ENCODE peak calls at places on chromosomes 4 and X, in eight cellular contexts. N is neural progenitor cell, H is neural crest cell, C is heart right ventricle, J is sigmoid colon, B is progenitor cell of endocrine pancreas, X is PC-3, T is uterus. V is an unnamed sample.

GRCh38 chr4:86965019-86965976 is 30.5 kb downstream of the AFF1 start:
- DNase-seq in B (no peak), N (peak; percentile 33), J (no peak), X (no peak), T (no peak), H (no peak), C (no peak), V (no peak)

GRCh38 chrX:148995661-148996060 is 495.2 kb downstream of the AFF2 start:
- DNase-seq in C (no peak), T (no peak), B (no peak), H (no peak), J (no peak), N (no peak), X (no peak), V (peak; percentile 4)

GRCh38 chr4:79613269-79613995 is 205.4 kb upstream of the GK2 start:
- DNase-seq in C (no peak), B (no peak), N (no peak), T (no peak), X (no peak), J (no peak), H (no peak), V (no peak)

GRCh38 chr4:5127556-5127955 is 76.3 kb downstream of the STK32B start:
- DNase-seq in X (no peak), N (no peak), C (no peak), T (no peak), B (no peak), H (no peak), J (no peak), V (no peak)

GRCh38 chrX:148507413-148507812 is 7.0 kb downstream of the AFF2 start:
- DNase-seq in T (no peak), X (no peak), C (no peak), J (no peak), B (no peak), N (no peak), H (no peak), V (no peak)

GRCh38 chr4:44996276-44996845 is 270.0 kb upstream of the GNPDA2 start:
- DNase-seq in C (no peak), H (no peak), J (no peak), X (peak; percentile 75), B (no peak), T (no peak), N (no peak), V (no peak)

GRCh38 chrX:111914398-111915092 is 38.6 kb downstream of the TRPC5OS start:
- DNase-seq in H (no peak), J (no peak), N (no peak), C (no peak), T (no peak), X (peak; percentile 82), B (no peak), V (no peak)

GRCh38 chrX:150227873-150228272 is 135.2 kb upstream of the MAMLD1 start:
- DNase-seq in B (no peak), X (no peak), T (no peak), N (no peak), J (no peak), H (no peak), C (no peak), V (no peak)

GRCh38 chr4:101393256-101393655 is 45.9 kb upstream of the PPP3CA start:
- DNase-seq in X (peak; percentile 68), N (no peak), B (no peak), J (no peak), H (no peak), C (no peak), T (no peak), V (no peak)

GRCh38 chrX:118355225-118355920 is 9.5 kb downstream of the WDR44 start:
- DNase-seq in B (no peak), N (no peak), T (no peak), H (no peak), J (no peak), X (peak; percentile 25), C (no peak), V (no peak)

GRCh38 chr4:40299704-40300336 is 35.3 kb upstream of the CHRNA9 start:
- DNase-seq in H (no peak), X (peak; percentile 47), T (no peak), N (no peak), J (no peak), C (no peak), B (no peak), V (no peak)

GRCh38 chr4:13816472-13816871 is 188.9 kb upstream of the BOD1L1 start:
- DNase-seq in J (no peak), B (no peak), C (no peak), T (no peak), X (no peak), H (no peak), N (no peak), V (no peak)

DNA sequence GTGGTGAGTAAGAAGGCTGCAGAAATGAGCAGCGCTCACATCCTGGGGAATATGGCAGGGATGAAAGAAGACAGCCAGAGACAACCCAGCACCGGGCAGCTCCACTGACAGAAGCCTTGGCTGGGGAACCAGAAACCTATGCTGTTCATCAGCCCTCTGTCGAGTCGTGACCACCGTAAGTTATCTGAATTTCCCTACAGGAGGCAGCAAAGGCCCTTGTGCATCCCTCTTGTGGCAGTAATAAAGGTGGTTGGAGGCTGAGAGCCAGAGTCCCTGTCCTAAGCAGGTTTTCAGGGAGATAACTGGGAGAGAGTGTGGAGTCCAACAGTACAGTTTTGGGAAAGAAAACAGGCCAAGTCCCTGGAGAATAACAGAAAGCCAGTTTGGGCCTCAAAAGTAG is 194.0 kb upstream of the BOD1L1 start:
- DNase-seq in C (no peak), H (no peak), J (no peak), B (no peak), T (no peak), N (peak; percentile 34), X (peak; percentile 34), V (no peak)
- TF ChIP-seq CTCF in C (no peak), H (no peak), J (no peak), B (no peak), T (no peak), N (peak; percentile 39), X (peak; percentile 41), V (no peak)

GRCh38 chrX:74922922-74923321 is 2.3 kb downstream of the NEXMIF start:
- DNase-seq in X (no peak), T (no peak), J (no peak), H (no peak), C (no peak), B (no peak), N (no peak), V (no peak)

GRCh38 chrX:74923942-74924448 is 1.3 kb downstream of the NEXMIF start:
- DNase-seq in N (peak; percentile 50), J (peak; percentile 73), X (no peak), H (no peak), T (peak; percentile 17), B (no peak), C (peak; percentile 8), V (peak; percentile 4)

GRCh38 chrX:74924449-74925209 is 623 bp downstream of the NEXMIF start:
- DNase-seq in B (peak; percentile 15), H (peak; percentile 37), T (peak; percentile 35), J (peak; percentile 80), X (no peak), N (peak; percentile 52), C (peak; percentile 17), V (peak; percentile 27)

GRCh38 chrX:74931214-74931613 is 6.0 kb upstream of the NEXMIF start:
- DNase-seq in T (no peak), N (peak; percentile 20), H (no peak), B (no peak), J (no peak), X (no peak), C (no peak), V (peak; percentile 16)

GRCh38 chrX:74925210-74926088 is at the start of gene NEXMIF:
- DNase-seq in C (no peak), X (peak; percentile 19), J (peak; percentile 65), B (peak; percentile 49), H (no peak), T (peak; percentile 17), N (peak; percentile 81), V (peak; percentile 47)
- TF ChIP-seq CTCF in C (peak; percentile 20), X (no peak), J (no peak), B (peak; percentile 47), H (peak; percentile 45), T (no peak), N (peak; percentile 29), V (no peak)

GRCh38 chr4:141346144-141346543 is 125.4 kb downstream of the ZNF330 start:
- DNase-seq in X (peak; percentile 81), C (no peak), B (no peak), H (no peak), N (peak; percentile 7), T (peak; percentile 18), J (no peak), V (no peak)
- TF ChIP-seq CTCF in X (peak; percentile 84), C (peak; percentile 67), B (peak; percentile 27), H (peak; percentile 67), N (peak; percentile 34), T (peak; percentile 52), J (peak; percentile 53), V (peak; percentile 41)

DNA sequence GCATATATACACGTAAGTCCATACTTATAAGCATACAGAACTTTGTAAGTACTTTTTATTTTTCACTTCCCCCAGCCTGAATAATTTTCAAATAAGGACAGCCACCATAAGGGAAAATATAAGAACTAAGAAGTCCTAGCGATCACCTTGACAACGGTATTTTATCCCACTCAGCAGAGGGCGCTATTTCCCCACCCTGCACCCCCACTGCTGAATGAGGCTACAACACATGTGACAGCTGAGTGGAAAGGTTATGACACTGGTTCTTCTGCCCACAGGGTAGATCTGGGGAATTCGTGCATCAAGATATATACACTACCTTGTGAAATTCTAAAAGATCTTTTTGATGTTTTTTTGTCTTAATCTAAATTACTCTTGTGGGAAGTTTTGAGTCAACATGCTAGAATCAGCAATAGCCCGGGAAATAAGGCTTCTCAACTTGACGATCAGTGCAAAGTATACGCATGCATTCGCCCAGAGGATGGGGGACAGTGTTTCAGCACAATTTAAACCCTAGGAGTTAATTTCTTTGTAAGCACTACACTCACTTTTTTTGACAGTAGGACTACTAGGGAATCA is 151.5 kb downstream of the CORIN start:
- DNase-seq in X (peak; percentile 58), J (no peak), B (peak; percentile 22), T (peak; percentile 24), H (peak; percentile 44), C (peak; percentile 33), N (peak; percentile 58), V (peak; percentile 73)
- TF ChIP-seq CTCF in X (peak; percentile 85), J (peak; percentile 29), B (peak; percentile 70), T (peak; percentile 44), H (peak; percentile 71), C (peak; percentile 69), N (peak; percentile 86), V (peak; percentile 74)

GRCh38 chr4:25993564-25994185 is 79.7 kb downstream of the SMIM20 start:
- DNase-seq in X (peak; percentile 13), C (peak; percentile 32), N (peak; percentile 75), J (no peak), B (no peak), T (no peak), H (peak; percentile 68), V (peak; percentile 59)
- TF ChIP-seq CTCF in X (peak; percentile 42), C (peak; percentile 34), N (peak; percentile 57), J (no peak), B (peak; percentile 50), T (no peak), H (peak; percentile 59), V (peak; percentile 68)